ENCODE peak calls at places on chromosomes 16 and 17, in six cellular contexts. S, W, Z, F, J and N are unnamed samples.

GRCh38 chr16:78146807-78147206 is 47.4 kb downstream of the WWOX start:
- DNase-seq in S (no peak), W (no peak), Z (no peak), F (no peak), J (no peak), N (no peak)

GRCh38 chr17:82520041-82520910 is 744 bp downstream of the FOXK2 start:
- DNase-seq in S (peak; percentile 71), W (peak; percentile 53), Z (peak; percentile 80), F (no peak), J (peak; percentile 10), N (peak; percentile 48)

GRCh38 chr16:75301804-75302203 is 50.4 kb upstream of the BCAR1 start:
- DNase-seq in S (peak; percentile 61), W (no peak), Z (no peak), F (no peak), J (no peak), N (no peak)

GRCh38 chr16:86986136-86986535 is 331.1 kb downstream of the C16orf95 start:
- DNase-seq in S (no peak), W (no peak), Z (no peak), F (no peak), J (no peak), N (no peak)

GRCh38 chr17:31629696-31630470 is 229.2 kb downstream of the COPRS start:
- DNase-seq in S (peak; percentile 87), W (no peak), Z (no peak), F (no peak), J (no peak), N (no peak)

GRCh38 chr16:4651842-4652241 is 27.2 kb downstream of the MGRN1 start:
- DNase-seq in S (no peak), W (no peak), Z (no peak), F (no peak), J (no peak), N (no peak)

GRCh38 chr17:68437979-68438877 is 19.1 kb downstream of the WIPI1 start:
- DNase-seq in S (peak; percentile 17), W (no peak), Z (no peak), F (no peak), J (no peak), N (peak; percentile 89)

GRCh38 chr16:15830832-15831451 is 25.9 kb downstream of the MYH11 start:
- DNase-seq in S (no peak), W (no peak), Z (no peak), F (no peak), J (no peak), N (no peak)

GRCh38 chr17:57889892-57890856 is 40.3 kb upstream of the MRPS23 start:
- DNase-seq in S (peak; percentile 97), W (no peak), Z (peak; percentile 66), F (peak; percentile 67), J (peak; percentile 98), N (no peak)

GRCh38 chr17:45135192-45135977 is at the start of gene ACBD4:
- DNase-seq in S (peak; percentile 98), W (peak; percentile 99), Z (peak; percentile 96), F (peak; percentile 96), J (peak; percentile 99), N (peak; percentile 99)
- H3K9ac ChIP-seq in S (peak within 1 kb of the TSS; percentile 75), W (no peak within 1 kb of the TSS), Z (peak within 1 kb of the TSS; percentile 61), F (peak within 1 kb of the TSS; percentile 48), J (peak within 1 kb of the TSS; percentile 46), N (peak within 1 kb of the TSS; percentile 72)

DNA sequence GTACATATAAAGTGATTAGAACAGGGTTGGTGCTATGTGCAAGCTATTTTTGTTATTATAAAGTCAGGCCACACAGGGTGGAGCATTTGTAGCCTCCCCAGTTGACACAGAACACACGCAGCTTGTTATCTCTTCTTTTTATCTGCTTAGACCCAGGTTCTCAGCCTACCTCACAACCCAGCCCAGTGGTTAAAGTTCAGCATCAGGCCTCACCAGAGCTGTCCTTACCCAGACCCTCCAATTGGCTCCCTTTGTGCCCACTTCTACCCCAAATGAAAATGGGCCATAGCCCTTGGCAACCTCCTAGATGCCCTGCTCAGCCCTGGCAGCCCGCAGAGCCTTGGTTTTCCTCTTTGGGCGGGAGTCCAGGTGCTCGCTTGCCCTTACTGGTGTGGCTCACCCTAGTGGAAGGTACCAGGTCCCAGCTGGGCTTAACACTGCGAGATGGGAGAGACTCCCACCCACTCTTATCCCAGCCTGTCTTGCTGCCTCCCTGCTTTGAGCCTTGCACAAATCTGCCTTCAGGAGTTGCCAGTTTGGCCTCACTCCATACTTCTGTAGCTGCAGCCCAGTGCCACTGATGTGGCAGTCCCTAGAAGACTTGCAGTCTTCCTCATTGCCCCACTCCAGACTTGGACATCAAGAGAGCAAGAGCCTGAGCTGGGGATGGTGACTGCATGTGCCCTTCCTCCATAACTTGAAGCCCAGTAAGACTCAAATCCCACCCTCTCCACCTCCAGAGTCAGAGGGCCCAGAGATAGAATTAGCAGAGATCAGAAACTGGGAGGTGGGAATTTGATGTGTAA is 1.2 kb upstream of the PIGS start:
- DNase-seq in S (no peak), W (no peak), Z (no peak), F (no peak), J (no peak), N (no peak)
- H2AFZ ChIP-seq in S (peak overlapping the region; percentile 94), W (no peak overlapping the region), Z (peak overlapping the region; percentile 77), F (no peak overlapping the region), J (peak overlapping the region; percentile 97), N (peak overlapping the region; percentile 95)

GRCh38 chr17:74203439-74204240 is at the start of gene RPL38:
- DNase-seq in S (peak; percentile 97), W (peak; percentile 96), Z (peak; percentile 98), F (peak; percentile 99), J (peak; percentile 99), N (peak; percentile 97)

GRCh38 chr17:74200112-74200511 is 3.4 kb upstream of the RPL38 start:
- DNase-seq in S (no peak), W (no peak), Z (no peak), F (no peak), J (no peak), N (no peak)

GRCh38 chr17:74202879-74203432 is 522 bp upstream of the RPL38 start:
- DNase-seq in S (no peak), W (no peak), Z (no peak), F (no peak), J (peak; percentile 9), N (no peak)

GRCh38 chr17:74199306-74200092 is 4.0 kb upstream of the RPL38 start:
- DNase-seq in S (peak; percentile 74), W (peak; percentile 78), Z (peak; percentile 93), F (no peak), J (peak; percentile 83), N (peak; percentile 52)

GRCh38 chr17:74201250-74201649 is 2.2 kb upstream of the RPL38 start:
- DNase-seq in S (peak; percentile 70), W (no peak), Z (no peak), F (no peak), J (peak; percentile 53), N (no peak)
- TF ChIP-seq EZH2phosphoT487 in S (no peak), W (no peak), Z (no peak), F (no peak), J (peak; percentile 17), N (no peak)

GRCh38 chr16:29899516-29900101 is at the start of gene SEZ6L2:
- DNase-seq in S (peak; percentile 95), W (peak; percentile 92), Z (peak; percentile 95), F (peak; percentile 90), J (peak; percentile 89), N (no peak)

GRCh38 chr16:29900102-29900887 is at the start of gene ASPHD1:
- DNase-seq in S (peak; percentile 95), W (peak; percentile 92), Z (peak; percentile 92), F (peak; percentile 29), J (peak; percentile 57), N (peak; percentile 73)

GRCh38 chr16:29897333-29897732 is 2.0 kb downstream of the SEZ6L2 start:
- DNase-seq in S (no peak), W (no peak), Z (no peak), F (no peak), J (no peak), N (no peak)

GRCh38 chr16:29898135-29898534 is 1.2 kb downstream of the SEZ6L2 start:
- DNase-seq in S (no peak), W (peak; percentile 76), Z (peak; percentile 65), F (no peak), J (no peak), N (no peak)

GRCh38 chr16:29898786-29899515 is 399 bp downstream of the SEZ6L2 start:
- DNase-seq in S (peak; percentile 67), W (peak; percentile 80), Z (peak; percentile 92), F (no peak), J (no peak), N (no peak)
- H3K9ac ChIP-seq in S (peak overlapping the region; percentile 79), W (no peak overlapping the region), Z (peak overlapping the region; percentile 77), F (peak overlapping the region; percentile 67), J (peak overlapping the region; percentile 70), N (no peak overlapping the region)

GRCh38 chr17:549197-550040 is 165.2 kb downstream of the VPS53 start:
- DNase-seq in S (peak; percentile 80), W (no peak), Z (no peak), F (no peak), J (no peak), N (no peak)
- H2AFZ ChIP-seq in S (peak overlapping the region; percentile 64), W (no peak overlapping the region), Z (no peak overlapping the region), F (no peak overlapping the region), J (no peak overlapping the region), N (no peak overlapping the region)